ENCODE peak calls at places on chromosomes 1 and 21, in four cellular contexts. H is K562, T is GM12878, W is H1. K is an unnamed sample.
A peak's percentile ranks its signal among the peaks of the same experiment; 100 is the strongest.

GRCh38 chr1:220917535-220918209 is 38.4 kb downstream of the HLX start:
- DNase-seq in H (no peak), W (no peak), T (no peak), K (no peak)

GRCh38 chr1:5286244-5286643 is 631.8 kb downstream of the AJAP1 start:
- DNase-seq in W (peak; percentile 50), T (no peak), H (no peak), K (no peak)

GRCh38 chr21:14874379-14874778 is 190.4 kb downstream of the NRIP1 start:
- DNase-seq in H (no peak), T (no peak), W (no peak), K (no peak)

GRCh38 chr1:9438431-9439073 is 100.7 kb upstream of the SLC25A33 start:
- DNase-seq in H (no peak), W (no peak), T (no peak), K (peak; percentile 91)

GRCh38 chr1:66951513-66951912 is 26.7 kb downstream of the MIER1 start:
- DNase-seq in W (no peak), T (no peak), H (no peak), K (no peak)

GRCh38 chr1:156244126-156244525 is 2.1 kb downstream of the BGLAP start:
- DNase-seq in W (no peak), H (no peak), T (no peak), K (no peak)

GRCh38 chr1:231929311-231929710 is 302.7 kb downstream of the DISC1 start:
- DNase-seq in T (no peak), H (no peak), W (no peak), K (no peak)

GRCh38 chr1:172719694-172720138 is 60.8 kb downstream of the FASLG start:
- DNase-seq in H (peak; percentile 52), T (no peak), W (no peak), K (peak; percentile 44)

GRCh38 chr1:1217621-1218523 is 3.9 kb upstream of the TNFRSF4 start:
- DNase-seq in W (no peak), H (no peak), T (no peak), K (no peak)

GRCh38 chr21:42496839-42497202 is 797 bp upstream of the RSPH1 start:
- DNase-seq in W (no peak), T (no peak), H (no peak), K (no peak)

GRCh38 chr1:228217551-228218344 is 9.9 kb downstream of the OBSCN start:
- DNase-seq in H (peak; percentile 59), T (no peak), W (no peak), K (no peak)

GRCh38 chr1:2443285-2444137 is 31.1 kb upstream of the PEX10 start:
- DNase-seq in W (peak; percentile 76), T (no peak), H (peak; percentile 42), K (no peak)

GRCh38 chr1:204080163-204080903 is 7.4 kb downstream of the SOX13 start:
- DNase-seq in T (no peak), W (peak; percentile 97), H (peak; percentile 77), K (peak; percentile 76)

GRCh38 chr1:51990478-51990965 is at the start of gene RAB3B:
- DNase-seq in T (no peak), H (peak; percentile 96), W (peak; percentile 99), K (peak; percentile 40)

GRCh38 chr1:167012570-167012969 is 23.5 kb downstream of the MAEL start:
- DNase-seq in H (no peak), W (no peak), T (no peak), K (no peak)

GRCh38 chr1:206808615-206809014 is 36.3 kb upstream of the IL10 start:
- DNase-seq in H (peak; percentile 36), T (no peak), W (no peak), K (peak; percentile 6)

GRCh38 chr1:173205146-173206051 is 1.7 kb downstream of the TNFSF4 start:
- DNase-seq in W (no peak), T (no peak), H (no peak), K (peak; percentile 88)

GRCh38 chr1:81802601-81803422 is 2.1 kb downstream of the ADGRL2 start:
- DNase-seq in H (no peak), W (peak; percentile 70), T (no peak), K (no peak)

GRCh38 chr1:164320780-164321683 is 238.0 kb upstream of the PBX1 start:
- DNase-seq in W (peak; percentile 61), T (no peak), H (no peak), K (no peak)

DNA sequence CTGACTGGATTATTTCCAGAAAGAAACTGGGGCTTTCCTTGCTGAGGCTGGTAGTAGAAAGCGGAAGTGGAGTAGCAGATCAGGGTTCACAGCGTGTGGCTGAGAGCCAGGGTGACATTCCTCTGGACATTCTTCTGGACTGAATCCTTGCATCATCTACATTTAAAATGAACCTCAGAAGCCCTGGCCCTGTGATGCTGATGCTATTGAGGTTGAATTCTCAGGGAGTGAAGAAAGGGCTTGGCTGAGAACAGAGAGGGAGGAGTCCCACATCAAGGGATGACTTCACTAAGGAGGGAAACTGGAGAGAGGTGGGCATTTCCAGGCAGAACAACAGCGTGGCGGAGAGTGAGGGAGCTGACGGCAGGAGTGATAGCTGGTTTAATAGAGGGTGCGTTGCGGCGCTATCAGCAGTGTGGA is 102.3 kb upstream of the LMO4 start:
- DNase-seq in W (no peak), T (no peak), H (no peak), K (peak; percentile 74)
- H3K9ac ChIP-seq in W (no peak overlapping the region), T (no peak overlapping the region), H (no peak overlapping the region), K (peak overlapping the region; percentile 14)

DNA sequence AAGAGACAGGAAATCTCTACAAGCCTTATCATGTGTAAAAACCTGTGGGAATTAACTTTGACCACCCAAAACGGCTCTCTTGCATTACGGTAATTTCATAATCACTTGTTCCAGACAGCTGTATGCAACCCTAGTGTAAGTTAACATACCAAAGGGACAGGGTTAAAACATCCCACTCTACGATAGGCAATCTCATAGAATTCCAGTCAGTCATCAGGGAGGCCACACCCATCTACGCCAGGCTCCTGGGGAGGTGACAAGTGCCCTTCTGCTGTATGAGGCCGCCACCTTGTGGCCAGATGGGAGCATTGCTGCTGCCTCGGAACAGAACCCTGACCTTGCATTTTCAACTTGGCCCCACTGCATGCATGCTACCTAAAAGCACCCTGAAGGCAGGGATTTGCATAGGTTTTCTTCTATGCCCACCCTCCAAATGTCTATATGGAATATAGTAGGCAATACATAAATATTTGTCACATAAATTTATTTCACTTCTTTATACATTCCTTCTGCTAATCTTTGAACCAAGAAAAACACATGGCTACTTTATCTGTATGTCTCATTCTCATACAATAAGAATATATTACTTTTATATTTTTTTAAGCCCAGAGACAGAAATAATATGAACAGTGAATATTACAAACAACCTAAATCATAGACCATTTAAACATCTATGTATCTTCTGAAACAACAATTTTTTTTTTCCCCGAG is 12.6 kb downstream of the HSF2BP start:
- DNase-seq in T (no peak), W (peak; percentile 93), H (peak; percentile 96), K (peak; percentile 90)
- TF ChIP-seq EP300 in T (no peak), W (no peak), H (no peak), K (no peak)

GRCh38 chr1:15159166-15159555 is 5.6 kb downstream of the TMEM51 start:
- DNase-seq in W (no peak), H (no peak), T (no peak), K (no peak)

GRCh38 chr1:15157524-15158399 is 4.2 kb downstream of the TMEM51 start:
- DNase-seq in T (no peak), H (no peak), W (no peak), K (no peak)

GRCh38 chr1:15155760-15156743 is 2.5 kb downstream of the TMEM51 start:
- DNase-seq in T (peak; percentile 53), H (no peak), W (no peak), K (no peak)

GRCh38 chr1:15156807-15157380 is 3.3 kb downstream of the TMEM51 start:
- DNase-seq in T (no peak), H (no peak), W (no peak), K (no peak)

GRCh38 chr1:15158506-15159165 is 5.1 kb downstream of the TMEM51 start:
- DNase-seq in H (no peak), T (no peak), W (no peak), K (peak; percentile 51)
- TF ChIP-seq ATF2 in H (no peak), T (no peak), W (no peak), K (no peak)

GRCh38 chr1:90144820-90145219 is 149.9 kb downstream of the ZNF326 start:
- DNase-seq in T (no peak), W (no peak), H (no peak), K (no peak)

GRCh38 chr1:90147093-90147492 is 152.2 kb downstream of the ZNF326 start:
- DNase-seq in T (no peak), W (no peak), H (no peak), K (no peak)

GRCh38 chr1:90139837-90140236 is 144.9 kb downstream of the ZNF326 start:
- DNase-seq in T (no peak), H (no peak), W (no peak), K (no peak)

GRCh38 chr1:90143522-90144050 is 148.7 kb downstream of the ZNF326 start:
- DNase-seq in H (no peak), W (no peak), T (no peak), K (no peak)

DNA sequence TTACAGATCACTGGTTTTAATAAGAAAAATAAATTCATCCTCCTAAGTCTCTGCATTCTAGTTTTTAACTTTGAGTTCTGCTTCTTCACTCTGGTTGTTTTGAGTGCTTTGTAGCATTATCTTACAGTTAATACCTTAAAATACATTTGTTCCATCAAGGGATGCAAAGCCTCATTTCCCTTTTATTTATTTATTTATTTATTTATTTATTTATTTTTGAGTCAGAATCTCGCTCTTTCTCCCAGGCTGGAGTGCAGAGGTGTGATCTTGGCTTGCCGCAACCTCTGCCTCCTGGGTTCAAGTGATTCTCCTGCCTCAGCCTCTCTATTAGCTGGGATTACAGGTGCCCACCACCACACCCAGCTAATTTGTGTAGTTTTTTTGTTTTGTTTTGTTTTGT is 147.8 kb downstream of the ZNF326 start:
- DNase-seq in W (no peak), T (no peak), H (no peak), K (no peak)
- H3K9ac ChIP-seq in W (no peak overlapping the region), T (no peak overlapping the region), H (no peak overlapping the region), K (no peak overlapping the region)

DNA sequence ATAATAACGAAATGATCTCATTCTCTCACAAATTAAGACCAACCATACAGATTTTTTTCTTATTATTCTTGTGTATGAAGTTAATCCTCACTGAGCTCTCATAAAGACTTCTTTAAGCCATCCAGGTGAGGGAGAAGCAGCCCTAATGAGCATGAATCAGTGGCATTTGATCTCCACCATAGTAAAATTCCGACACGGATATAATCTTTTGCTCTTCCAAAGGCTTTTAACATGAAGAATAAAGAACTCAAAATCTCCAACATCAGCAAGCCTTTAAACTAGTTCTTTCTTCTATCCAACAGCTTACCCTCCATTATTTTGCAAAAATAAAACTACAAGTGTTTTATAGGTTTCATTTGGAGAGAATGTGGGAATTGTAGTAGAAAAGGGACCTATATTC is 714.7 kb upstream of the NEGR1 start:
- DNase-seq in T (no peak), H (no peak), W (no peak), K (no peak)
- TF ChIP-seq EP300 in T (no peak), H (no peak), W (no peak), K (no peak)

K was measured in HepG2.